ENCODE peak calls at places on chromosome 9, in four cellular contexts. V, Q, U and D are unnamed samples.

GRCh38 chr9:30996761-30997160 is 1387.7 kb upstream of the ACO1 start:
- DNase-seq in V (no peak), Q (no peak), U (no peak), D (no peak)

GRCh38 chr9:74285075-74285474 is 212.1 kb upstream of the RORB start:
- DNase-seq in V (no peak), Q (no peak), U (no peak), D (no peak)

GRCh38 chr9:77512876-77513275 is 135.2 kb downstream of the GNA14 start:
- DNase-seq in V (no peak), Q (no peak), U (no peak), D (no peak)

GRCh38 chr9:16848189-16848588 is 22.3 kb downstream of the BNC2 start:
- DNase-seq in V (no peak), Q (no peak), U (no peak), D (no peak)

GRCh38 chr9:130681769-130682489 is 11.7 kb upstream of the EXOSC2 start:
- DNase-seq in V (no peak), Q (no peak), U (no peak), D (no peak)

GRCh38 chr9:35385042-35385441 is 104.9 kb upstream of the RUSC2 start:
- DNase-seq in V (no peak), Q (peak; percentile 34), U (peak; percentile 63), D (no peak)

GRCh38 chr9:33934188-33934878 is 114.4 kb downstream of the UBAP2 start:
- DNase-seq in V (no peak), Q (no peak), U (no peak), D (no peak)

GRCh38 chr9:69877852-69878507 is 57.4 kb downstream of the CFAP95 start:
- DNase-seq in V (no peak), Q (no peak), U (peak; percentile 29), D (no peak)

GRCh38 chr9:137689745-137690529 is 71.1 kb downstream of the EHMT1 start:
- DNase-seq in V (no peak), Q (no peak), U (peak; percentile 84), D (peak; percentile 30)

GRCh38 chr9:136854113-136854841 is 2.1 kb downstream of the MAMDC4 start:
- DNase-seq in V (peak; percentile 32), Q (no peak), U (no peak), D (no peak)

GRCh38 chr9:33263131-33263935 is 1.2 kb downstream of the BAG1 start:
- DNase-seq in V (no peak), Q (no peak), U (no peak), D (no peak)

GRCh38 chr9:21317956-21318923 is 13.1 kb upstream of the IFNA5 start:
- DNase-seq in V (no peak), Q (no peak), U (no peak), D (no peak)

GRCh38 chr9:82183181-82183860 is 194.7 kb downstream of the SPATA31D1 start:
- DNase-seq in V (no peak), Q (no peak), U (peak; percentile 14), D (no peak)

GRCh38 chr9:126024581-126025230 is 277.5 kb downstream of the PBX3 start:
- DNase-seq in V (no peak), Q (no peak), U (no peak), D (peak; percentile 76)

GRCh38 chr9:13001989-13002580 is 227.3 kb downstream of the LURAP1L start:
- DNase-seq in V (no peak), Q (no peak), U (no peak), D (no peak)

GRCh38 chr9:86183225-86183808 is 76.1 kb downstream of the C9orf153 start:
- DNase-seq in V (no peak), Q (no peak), U (no peak), D (no peak)

GRCh38 chr9:86185872-86186271 is 73.6 kb downstream of the C9orf153 start:
- DNase-seq in V (no peak), Q (no peak), U (no peak), D (no peak)

GRCh38 chr9:86184125-86184524 is 75.3 kb downstream of the C9orf153 start:
- DNase-seq in V (no peak), Q (no peak), U (no peak), D (no peak)

GRCh38 chr9:86186696-86187095 is 72.8 kb downstream of the C9orf153 start:
- DNase-seq in V (no peak), Q (no peak), U (no peak), D (no peak)

GRCh38 chr9:86187121-86187520 is 72.3 kb downstream of the C9orf153 start:
- DNase-seq in V (no peak), Q (no peak), U (no peak), D (no peak)
- TF ChIP-seq CTCF in V (no peak), Q (no peak), U (no peak), D (no peak)

DNA sequence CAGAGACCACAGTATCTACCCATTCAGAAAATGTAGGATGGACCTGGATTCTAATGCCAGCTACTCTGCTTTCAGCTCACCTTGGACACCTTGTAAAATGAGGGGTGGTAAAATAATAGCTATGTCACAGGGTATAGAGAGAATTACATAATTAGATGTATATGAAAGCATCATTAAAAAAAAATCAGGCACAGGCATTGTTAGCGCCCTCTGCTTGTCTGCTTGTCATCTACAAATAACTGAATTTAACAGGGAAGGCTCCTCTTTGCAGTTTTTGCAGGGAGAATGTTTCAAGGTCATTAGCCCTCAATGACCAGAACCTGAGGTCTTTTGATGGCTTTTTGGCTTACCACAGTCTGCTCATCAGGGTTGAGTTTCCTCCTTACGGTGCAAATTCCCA is 58.0 kb downstream of the GPR21 start:
- DNase-seq in V (no peak), Q (no peak), U (no peak), D (no peak)
- TF ChIP-seq CTCF in V (no peak), Q (no peak), U (peak; percentile 9), D (peak; percentile 68)

GRCh38 chr9:127825319-127826051 is 22.8 kb downstream of the FPGS start:
- DNase-seq in V (no peak), Q (no peak), U (no peak), D (no peak)
- TF ChIP-seq CTCF in V (peak; percentile 24), Q (peak; percentile 33), U (no peak), D (peak; percentile 66)

GRCh38 chr9:86974421-86974820 is 27.1 kb upstream of the GAS1 start:
- DNase-seq in V (no peak), Q (no peak), U (no peak), D (no peak)
- TF ChIP-seq CTCF in V (no peak), Q (no peak), U (peak; percentile 37), D (peak; percentile 38)

GRCh38 chr9:19085295-19085694 is 17.4 kb downstream of the HAUS6 start:
- DNase-seq in V (no peak), Q (no peak), U (no peak), D (no peak)
- TF ChIP-seq CTCF in V (peak; percentile 39), Q (no peak), U (peak; percentile 27), D (peak; percentile 72)

GRCh38 chr9:133992780-133993634 is 883 bp upstream of the VAV2 start:
- DNase-seq in V (peak; percentile 59), Q (peak; percentile 44), U (peak; percentile 77), D (peak; percentile 92)
- TF ChIP-seq CTCF in V (peak; percentile 57), Q (peak; percentile 50), U (peak; percentile 45), D (peak; percentile 82)

DNA sequence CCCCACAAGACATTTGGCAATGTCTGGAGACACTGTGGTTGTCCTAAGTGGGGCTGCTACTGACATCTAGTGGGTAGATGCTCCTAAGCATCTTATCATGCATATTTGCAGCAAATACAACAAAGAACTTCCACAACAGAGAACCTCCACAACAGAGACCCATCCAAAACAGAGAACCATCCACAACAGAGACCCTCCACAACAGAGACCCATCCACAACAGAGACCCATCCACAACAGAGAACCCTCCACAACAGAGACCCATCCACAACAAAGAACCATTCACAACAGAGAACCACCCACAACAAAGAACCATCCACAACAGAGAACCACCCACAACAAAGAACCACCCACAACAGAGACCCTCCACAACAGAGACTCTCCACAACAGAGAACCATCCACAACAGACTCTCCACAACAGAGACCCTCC is 32.8 kb downstream of the ARPC5L start:
- DNase-seq in V (no peak), Q (no peak), U (peak; percentile 14), D (no peak)
- TF ChIP-seq CTCF in V (no peak), Q (peak; percentile 52), U (peak; percentile 64), D (peak; percentile 75)